ENCODE peak calls at places on chromosomes 2 and 18, in four cellular contexts. J, A, R and C are unnamed samples.
A peak's percentile ranks its signal among the peaks of the same experiment; 100 is the strongest.

GRCh38 chr18:70047931-70048603 is 100.4 kb upstream of the CD226 start:
- DNase-seq in J (no peak), A (peak; percentile 38), R (no peak), C (no peak)

GRCh38 chr18:59634096-59634495 is 63.1 kb downstream of the CCBE1 start:
- DNase-seq in J (no peak), A (no peak), R (no peak), C (no peak)

GRCh38 chr2:65576861-65577601 is 144.6 kb upstream of the SPRED2 start:
- DNase-seq in J (no peak), A (peak; percentile 96), R (no peak), C (peak; percentile 53)

GRCh38 chr2:208373460-208374089 is 33.0 kb upstream of the PTH2R start:
- DNase-seq in J (peak; percentile 49), A (peak; percentile 73), R (peak; percentile 44), C (no peak)

GRCh38 chr2:100427627-100428258 is 10.3 kb upstream of the CHST10 start:
- DNase-seq in J (peak; percentile 56), A (peak; percentile 68), R (peak; percentile 57), C (peak; percentile 38)

GRCh38 chr2:112692496-112692911 is 28.3 kb upstream of the NT5DC4 start:
- DNase-seq in J (peak; percentile 74), A (peak; percentile 96), R (peak; percentile 84), C (peak; percentile 96)

GRCh38 chr2:58553937-58554336 is 312.8 kb upstream of the FANCL start:
- DNase-seq in J (peak; percentile 57), A (peak; percentile 51), R (peak; percentile 5), C (no peak)

GRCh38 chr2:203396667-203397066 is 68.5 kb downstream of the ABI2 start:
- DNase-seq in J (peak; percentile 91), A (no peak), R (no peak), C (no peak)

GRCh38 chr2:208638059-208638458 is 231.5 kb downstream of the PTH2R start:
- DNase-seq in J (no peak), A (no peak), R (no peak), C (no peak)

GRCh38 chr2:96264656-96265348 is 995 bp downstream of the TMEM127 start:
- DNase-seq in J (no peak), A (no peak), R (peak; percentile 46), C (no peak)

GRCh38 chr2:96261328-96262003 is 4.3 kb downstream of the TMEM127 start:
- DNase-seq in J (no peak), A (no peak), R (no peak), C (no peak)

GRCh38 chr2:96264086-96264485 is 1.7 kb downstream of the TMEM127 start:
- DNase-seq in J (no peak), A (no peak), R (no peak), C (no peak)

GRCh38 chr2:96260404-96261260 is 5.2 kb downstream of the TMEM127 start:
- DNase-seq in J (peak; percentile 87), A (peak; percentile 91), R (peak; percentile 34), C (peak; percentile 97)

DNA sequence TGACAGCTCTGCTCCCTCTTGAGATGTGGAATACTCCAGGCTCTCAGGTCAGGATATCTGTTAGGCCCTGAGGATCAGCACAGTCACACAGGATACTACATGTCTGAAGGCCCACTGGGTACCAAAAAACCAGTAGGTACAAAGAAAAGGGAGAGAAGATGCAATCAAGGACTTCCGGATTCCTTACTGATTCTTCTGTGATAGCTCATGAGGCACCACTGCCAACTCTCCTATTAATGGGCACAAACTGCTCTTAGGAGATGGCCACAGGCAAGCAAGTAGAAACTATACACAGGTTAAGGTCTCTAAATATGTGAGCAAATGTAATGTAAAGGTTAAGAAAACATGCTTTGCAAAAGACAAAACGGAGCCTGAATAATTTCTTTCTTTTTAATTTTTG is 3.5 kb downstream of the TMEM127 start:
- DNase-seq in J (no peak), A (no peak), R (no peak), C (no peak)
- H3K79me2 ChIP-seq in J (no peaks in the 10 kb centered on the region), A (peaks cover 82% of the 10 kb centered on the region), R (peaks cover 92% of the 10 kb centered on the region), C (peaks cover 87% of the 10 kb centered on the region)

GRCh38 chr18:22257022-22257543 is 87.7 kb downstream of the GATA6 start:
- DNase-seq in J (no peak), A (no peak), R (no peak), C (no peak)
- H2AFZ ChIP-seq in J (no peak overlapping the region), A (no peak overlapping the region), R (no peak overlapping the region), C (no peak overlapping the region)

DNA sequence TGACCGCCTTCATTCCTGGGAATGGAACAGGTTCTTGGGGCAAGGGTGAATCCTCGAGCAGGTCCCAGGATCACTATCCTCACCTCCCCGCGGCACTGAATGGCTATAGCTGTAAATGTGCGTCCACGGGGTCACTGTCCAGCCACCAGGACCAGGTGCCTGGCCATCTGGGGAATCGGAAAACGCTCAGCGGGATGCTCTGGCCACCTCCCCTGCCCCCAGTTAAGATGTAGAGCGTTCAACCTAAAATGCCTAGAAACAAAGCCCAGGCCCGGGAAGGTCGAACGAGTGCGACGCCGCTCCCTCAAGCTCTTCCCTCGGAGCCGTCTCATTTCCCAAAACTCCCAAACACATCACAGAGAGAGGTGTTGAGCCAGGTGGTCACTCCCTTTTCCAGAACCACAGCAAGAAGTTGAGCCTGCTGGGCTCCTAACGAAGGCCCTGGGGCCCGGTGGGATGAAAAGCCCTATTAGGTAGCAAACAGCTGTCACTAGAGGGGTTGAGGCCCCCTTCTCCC is 795 bp upstream of the CAPN10 start:
- DNase-seq in J (no peak), A (no peak), R (no peak), C (no peak)
- H3K79me2 ChIP-seq in J (peaks cover 13% of the 10 kb centered on the region), A (peaks cover 91% of the 10 kb centered on the region), R (peaks cover 92% of the 10 kb centered on the region), C (peaks cover 88% of the 10 kb centered on the region)

GRCh38 chr2:180553094-180553715 is 427.2 kb upstream of the UBE2E3 start:
- DNase-seq in J (no peak), A (no peak), R (no peak), C (no peak)
- H2AFZ ChIP-seq in J (no peak overlapping the region), A (no peak overlapping the region), R (no peak overlapping the region), C (no peak overlapping the region)

DNA sequence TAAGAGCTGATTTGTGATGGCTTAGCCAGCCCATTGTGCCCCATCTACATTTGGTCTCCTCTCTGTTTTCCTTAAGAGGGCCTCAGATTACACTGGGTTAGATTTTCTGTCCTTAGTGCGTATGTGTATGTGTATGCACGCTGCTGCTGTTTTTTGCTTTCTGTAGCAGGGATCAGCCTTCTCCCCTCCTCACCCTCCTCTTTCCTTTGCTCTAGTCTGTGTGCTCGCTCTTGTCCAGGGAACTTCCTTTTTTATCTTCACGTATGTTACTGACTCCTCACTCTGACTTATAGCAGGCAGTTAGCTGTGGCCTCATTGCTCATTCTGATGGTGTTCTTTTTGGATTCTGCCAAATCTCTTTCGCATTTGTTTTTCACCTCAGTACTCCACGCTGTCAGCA is 33.3 kb upstream of the MGAT5 start:
- DNase-seq in J (no peak), A (no peak), R (no peak), C (no peak)
- H3K79me2 ChIP-seq in J (peaks cover 5% of the 10 kb centered on the region), A (peaks cover 27% of the 10 kb centered on the region), R (peaks cover 83% of the 10 kb centered on the region), C (no peaks in the 10 kb centered on the region)